ENCODE peak calls at places on chromosomes 2 and 18, in nine cellular contexts. One of them, this sample, is unnamed.

GRCh38 chr2:151067658-151068369 is 193.8 kb downstream of the RBM43 start:
- DNase-seq in pancreas: no peak
- DNase-seq in NAMALWA: no peak
- DNase-seq in activated CD4-positive, alpha-beta memory T cell treated with anti-CD3 and anti-CD28 coated beads, Interleukin-2, amount 10 ng/mL, durations not matched to agents 7 days and 5 days: no peak
- DNase-seq in NCI-H1092 treated with DMSO at 0.1 percent for 48 hours: no peak
- DNase-seq in GM12865: no peak
- DNase-seq in stromal cell of bone marrow: no peak
- DNase-seq in kidney: no peak
- DNase-seq in occipital lobe: no peak
- DNase-seq in this sample: no peak

GRCh38 chr2:216551669-216552068 is 53.0 kb downstream of the RPL37A start:
- DNase-seq in occipital lobe: no peak
- DNase-seq in pancreas: no peak
- DNase-seq in kidney: no peak
- DNase-seq in activated CD4-positive, alpha-beta memory T cell treated with anti-CD3 and anti-CD28 coated beads, Interleukin-2, amount 10 ng/mL, durations not matched to agents 7 days and 5 days: no peak
- DNase-seq in GM12865: no peak
- DNase-seq in NCI-H1092 treated with DMSO at 0.1 percent for 48 hours: no peak
- DNase-seq in NAMALWA: no peak
- DNase-seq in stromal cell of bone marrow: no peak
- DNase-seq in this sample: no peak

GRCh38 chr2:95138702-95139101 is 17.1 kb upstream of the MRPS5 start:
- DNase-seq in stromal cell of bone marrow: no peak
- DNase-seq in activated CD4-positive, alpha-beta memory T cell treated with anti-CD3 and anti-CD28 coated beads, Interleukin-2, amount 10 ng/mL, durations not matched to agents 7 days and 5 days: no peak
- DNase-seq in pancreas: no peak
- DNase-seq in kidney: no peak
- DNase-seq in NCI-H1092 treated with DMSO at 0.1 percent for 48 hours: no peak
- DNase-seq in GM12865: no peak
- DNase-seq in occipital lobe: no peak
- DNase-seq in NAMALWA: no peak
- DNase-seq in this sample: no peak

GRCh38 chr2:160402997-160403979 is 90.3 kb downstream of the RBMS1 start:
- DNase-seq in kidney: no peak
- DNase-seq in GM12865: no peak
- DNase-seq in activated CD4-positive, alpha-beta memory T cell treated with anti-CD3 and anti-CD28 coated beads, Interleukin-2, amount 10 ng/mL, durations not matched to agents 7 days and 5 days: no peak
- DNase-seq in NAMALWA: no peak
- DNase-seq in occipital lobe: no peak
- DNase-seq in stromal cell of bone marrow: no peak
- DNase-seq in NCI-H1092 treated with DMSO at 0.1 percent for 48 hours: no peak
- DNase-seq in pancreas: no peak
- DNase-seq in this sample: no peak

GRCh38 chr2:6103949-6104348 is 411.8 kb downstream of the SOX11 start:
- DNase-seq in NCI-H1092 treated with DMSO at 0.1 percent for 48 hours: peak; percentile 79
- DNase-seq in pancreas: peak; percentile 3
- DNase-seq in activated CD4-positive, alpha-beta memory T cell treated with anti-CD3 and anti-CD28 coated beads, Interleukin-2, amount 10 ng/mL, durations not matched to agents 7 days and 5 days: no peak
- DNase-seq in kidney: no peak
- DNase-seq in GM12865: peak; percentile 26
- DNase-seq in NAMALWA: peak; percentile 29
- DNase-seq in stromal cell of bone marrow: no peak
- DNase-seq in occipital lobe: no peak
- DNase-seq in this sample: no peak

GRCh38 chr18:12883003-12883683 is 894 bp downstream of the PTPN2 start:
- DNase-seq in kidney: no peak
- DNase-seq in activated CD4-positive, alpha-beta memory T cell treated with anti-CD3 and anti-CD28 coated beads, Interleukin-2, amount 10 ng/mL, durations not matched to agents 7 days and 5 days: no peak
- DNase-seq in NAMALWA: peak; percentile 42
- DNase-seq in NCI-H1092 treated with DMSO at 0.1 percent for 48 hours: peak; percentile 5
- DNase-seq in occipital lobe: no peak
- DNase-seq in stromal cell of bone marrow: no peak
- DNase-seq in pancreas: no peak
- DNase-seq in GM12865: no peak
- DNase-seq in this sample: peak; percentile 16

GRCh38 chr2:135775420-135775819 is 33.8 kb downstream of the UBXN4 start:
- DNase-seq in activated CD4-positive, alpha-beta memory T cell treated with anti-CD3 and anti-CD28 coated beads, Interleukin-2, amount 10 ng/mL, durations not matched to agents 7 days and 5 days: no peak
- DNase-seq in NAMALWA: no peak
- DNase-seq in occipital lobe: no peak
- DNase-seq in pancreas: no peak
- DNase-seq in stromal cell of bone marrow: no peak
- DNase-seq in NCI-H1092 treated with DMSO at 0.1 percent for 48 hours: no peak
- DNase-seq in kidney: no peak
- DNase-seq in GM12865: no peak
- DNase-seq in this sample: no peak

GRCh38 chr2:75488157-75488556 is 72.6 kb downstream of the EVA1A start:
- DNase-seq in kidney: no peak
- DNase-seq in occipital lobe: no peak
- DNase-seq in activated CD4-positive, alpha-beta memory T cell treated with anti-CD3 and anti-CD28 coated beads, Interleukin-2, amount 10 ng/mL, durations not matched to agents 7 days and 5 days: no peak
- DNase-seq in GM12865: no peak
- DNase-seq in NCI-H1092 treated with DMSO at 0.1 percent for 48 hours: no peak
- DNase-seq in stromal cell of bone marrow: no peak
- DNase-seq in NAMALWA: no peak
- DNase-seq in pancreas: no peak
- DNase-seq in this sample: no peak

GRCh38 chr2:216221806-216222205 is 112.7 kb downstream of the XRCC5 start:
- DNase-seq in NCI-H1092 treated with DMSO at 0.1 percent for 48 hours: no peak
- DNase-seq in occipital lobe: no peak
- DNase-seq in GM12865: peak; percentile 31
- DNase-seq in NAMALWA: no peak
- DNase-seq in activated CD4-positive, alpha-beta memory T cell treated with anti-CD3 and anti-CD28 coated beads, Interleukin-2, amount 10 ng/mL, durations not matched to agents 7 days and 5 days: no peak
- DNase-seq in kidney: no peak
- DNase-seq in pancreas: no peak
- DNase-seq in stromal cell of bone marrow: no peak
- DNase-seq in this sample: no peak

GRCh38 chr2:54577035-54577434 is 120.9 kb downstream of the SPTBN1 start:
- DNase-seq in NAMALWA: no peak
- DNase-seq in stromal cell of bone marrow: no peak
- DNase-seq in pancreas: peak; percentile 87
- DNase-seq in activated CD4-positive, alpha-beta memory T cell treated with anti-CD3 and anti-CD28 coated beads, Interleukin-2, amount 10 ng/mL, durations not matched to agents 7 days and 5 days: no peak
- DNase-seq in kidney: no peak
- DNase-seq in GM12865: no peak
- DNase-seq in occipital lobe: no peak
- DNase-seq in NCI-H1092 treated with DMSO at 0.1 percent for 48 hours: peak; percentile 49
- DNase-seq in this sample: peak; percentile 49

GRCh38 chr2:163802289-163802688 is 66.5 kb upstream of the FIGN start:
- DNase-seq in kidney: no peak
- DNase-seq in NCI-H1092 treated with DMSO at 0.1 percent for 48 hours: no peak
- DNase-seq in GM12865: no peak
- DNase-seq in pancreas: no peak
- DNase-seq in activated CD4-positive, alpha-beta memory T cell treated with anti-CD3 and anti-CD28 coated beads, Interleukin-2, amount 10 ng/mL, durations not matched to agents 7 days and 5 days: no peak
- DNase-seq in occipital lobe: no peak
- DNase-seq in NAMALWA: no peak
- DNase-seq in stromal cell of bone marrow: no peak
- DNase-seq in this sample: no peak

GRCh38 chr2:202718614-202719013 is 83.8 kb downstream of the FAM117B start:
- DNase-seq in stromal cell of bone marrow: no peak
- DNase-seq in kidney: no peak
- DNase-seq in activated CD4-positive, alpha-beta memory T cell treated with anti-CD3 and anti-CD28 coated beads, Interleukin-2, amount 10 ng/mL, durations not matched to agents 7 days and 5 days: no peak
- DNase-seq in NAMALWA: no peak
- DNase-seq in NCI-H1092 treated with DMSO at 0.1 percent for 48 hours: no peak
- DNase-seq in occipital lobe: no peak
- DNase-seq in GM12865: no peak
- DNase-seq in pancreas: no peak
- DNase-seq in this sample: no peak

GRCh38 chr2:10185046-10185445 is 62.5 kb downstream of the RRM2 start:
- DNase-seq in GM12865: no peak
- DNase-seq in NAMALWA: no peak
- DNase-seq in activated CD4-positive, alpha-beta memory T cell treated with anti-CD3 and anti-CD28 coated beads, Interleukin-2, amount 10 ng/mL, durations not matched to agents 7 days and 5 days: no peak
- DNase-seq in occipital lobe: peak; percentile 26
- DNase-seq in NCI-H1092 treated with DMSO at 0.1 percent for 48 hours: no peak
- DNase-seq in stromal cell of bone marrow: no peak
- DNase-seq in pancreas: no peak
- DNase-seq in kidney: no peak
- DNase-seq in this sample: no peak

GRCh38 chr2:47803363-47803762 is 20.4 kb downstream of the MSH6 start:
- DNase-seq in NCI-H1092 treated with DMSO at 0.1 percent for 48 hours: no peak
- DNase-seq in pancreas: no peak
- DNase-seq in occipital lobe: no peak
- DNase-seq in GM12865: no peak
- DNase-seq in stromal cell of bone marrow: no peak
- DNase-seq in kidney: no peak
- DNase-seq in NAMALWA: no peak
- DNase-seq in activated CD4-positive, alpha-beta memory T cell treated with anti-CD3 and anti-CD28 coated beads, Interleukin-2, amount 10 ng/mL, durations not matched to agents 7 days and 5 days: no peak
- DNase-seq in this sample: no peak

GRCh38 chr2:180385601-180386201 is 378.6 kb upstream of the CWC22 start:
- DNase-seq in GM12865: no peak
- DNase-seq in activated CD4-positive, alpha-beta memory T cell treated with anti-CD3 and anti-CD28 coated beads, Interleukin-2, amount 10 ng/mL, durations not matched to agents 7 days and 5 days: no peak
- DNase-seq in stromal cell of bone marrow: peak; percentile 54
- DNase-seq in kidney: no peak
- DNase-seq in occipital lobe: no peak
- DNase-seq in pancreas: no peak
- DNase-seq in NAMALWA: no peak
- DNase-seq in NCI-H1092 treated with DMSO at 0.1 percent for 48 hours: no peak
- DNase-seq in this sample: no peak

GRCh38 chr2:145020694-145021093 is 500.8 kb upstream of the ZEB2 start:
- DNase-seq in GM12865: no peak
- DNase-seq in kidney: no peak
- DNase-seq in NAMALWA: no peak
- DNase-seq in occipital lobe: no peak
- DNase-seq in stromal cell of bone marrow: no peak
- DNase-seq in pancreas: no peak
- DNase-seq in activated CD4-positive, alpha-beta memory T cell treated with anti-CD3 and anti-CD28 coated beads, Interleukin-2, amount 10 ng/mL, durations not matched to agents 7 days and 5 days: no peak
- DNase-seq in NCI-H1092 treated with DMSO at 0.1 percent for 48 hours: no peak
- DNase-seq in this sample: no peak

GRCh38 chr2:48264632-48265031 is 265.3 kb upstream of the STON1 start:
- DNase-seq in GM12865: no peak
- DNase-seq in stromal cell of bone marrow: no peak
- DNase-seq in activated CD4-positive, alpha-beta memory T cell treated with anti-CD3 and anti-CD28 coated beads, Interleukin-2, amount 10 ng/mL, durations not matched to agents 7 days and 5 days: no peak
- DNase-seq in kidney: no peak
- DNase-seq in NCI-H1092 treated with DMSO at 0.1 percent for 48 hours: no peak
- DNase-seq in occipital lobe: no peak
- DNase-seq in NAMALWA: no peak
- DNase-seq in pancreas: no peak
- DNase-seq in this sample: no peak

GRCh38 chr18:50350699-50351098 is 24.1 kb upstream of the SKA1 start:
- DNase-seq in pancreas: no peak
- DNase-seq in occipital lobe: no peak
- DNase-seq in NAMALWA: no peak
- DNase-seq in GM12865: no peak
- DNase-seq in stromal cell of bone marrow: no peak
- DNase-seq in NCI-H1092 treated with DMSO at 0.1 percent for 48 hours: no peak
- DNase-seq in activated CD4-positive, alpha-beta memory T cell treated with anti-CD3 and anti-CD28 coated beads, Interleukin-2, amount 10 ng/mL, durations not matched to agents 7 days and 5 days: no peak
- DNase-seq in kidney: no peak
- DNase-seq in this sample: no peak

GRCh38 chr2:27627963-27628766 is 647 bp downstream of the CCDC121 start:
- DNase-seq in stromal cell of bone marrow: peak; percentile 65
- DNase-seq in NAMALWA: peak; percentile 43
- DNase-seq in NCI-H1092 treated with DMSO at 0.1 percent for 48 hours: no peak
- DNase-seq in GM12865: peak; percentile 9
- DNase-seq in activated CD4-positive, alpha-beta memory T cell treated with anti-CD3 and anti-CD28 coated beads, Interleukin-2, amount 10 ng/mL, durations not matched to agents 7 days and 5 days: no peak
- DNase-seq in pancreas: no peak
- DNase-seq in occipital lobe: no peak
- DNase-seq in kidney: no peak
- DNase-seq in this sample: no peak

GRCh38 chr18:31977270-31977872 is 34.4 kb upstream of the TRAPPC8 start:
- DNase-seq in stromal cell of bone marrow: peak; percentile 28
- DNase-seq in pancreas: peak; percentile 23
- DNase-seq in GM12865: peak; percentile 46
- DNase-seq in activated CD4-positive, alpha-beta memory T cell treated with anti-CD3 and anti-CD28 coated beads, Interleukin-2, amount 10 ng/mL, durations not matched to agents 7 days and 5 days: peak; percentile 25
- DNase-seq in NCI-H1092 treated with DMSO at 0.1 percent for 48 hours: peak; percentile 32
- DNase-seq in occipital lobe: no peak
- DNase-seq in kidney: no peak
- DNase-seq in NAMALWA: peak; percentile 69
- DNase-seq in this sample: peak; percentile 67

GRCh38 chr2:160033732-160034392 is 28.6 kb downstream of the PLA2R1 start:
- DNase-seq in pancreas: no peak
- DNase-seq in stromal cell of bone marrow: peak; percentile 73
- DNase-seq in kidney: no peak
- DNase-seq in NAMALWA: no peak
- DNase-seq in GM12865: peak; percentile 9
- DNase-seq in occipital lobe: no peak
- DNase-seq in NCI-H1092 treated with DMSO at 0.1 percent for 48 hours: no peak
- DNase-seq in activated CD4-positive, alpha-beta memory T cell treated with anti-CD3 and anti-CD28 coated beads, Interleukin-2, amount 10 ng/mL, durations not matched to agents 7 days and 5 days: no peak
- DNase-seq in this sample: no peak

GRCh38 chr2:240604291-240604938 is 17.9 kb downstream of the CAPN10 start:
- DNase-seq in kidney: peak; percentile 93
- DNase-seq in occipital lobe: peak; percentile 70
- DNase-seq in NAMALWA: no peak
- DNase-seq in activated CD4-positive, alpha-beta memory T cell treated with anti-CD3 and anti-CD28 coated beads, Interleukin-2, amount 10 ng/mL, durations not matched to agents 7 days and 5 days: no peak
- DNase-seq in pancreas: peak; percentile 70
- DNase-seq in GM12865: peak; percentile 45
- DNase-seq in stromal cell of bone marrow: no peak
- DNase-seq in NCI-H1092 treated with DMSO at 0.1 percent for 48 hours: no peak
- DNase-seq in this sample: peak; percentile 64